ENCODE peak calls at places on chromosome 1, in six cellular contexts. X is nephron progenitor cell, T is ovary, R is fibroblast of lung, B is AG04450, S is transverse colon. Y is an unnamed sample.

GRCh38 chr1:31878018-31878417 is 60.1 kb downstream of the PTP4A2 start:
- DNase-seq in X (no peak), T (no peak), R (no peak), B (no peak), S (no peak), Y (no peak)

GRCh38 chr1:29655945-29656866 is 419.9 kb downstream of the PTPRU start:
- DNase-seq in X (peak; percentile 40), T (no peak), R (no peak), B (no peak), S (no peak), Y (no peak)

GRCh38 chr1:230268371-230269170 is 157.6 kb downstream of the PGBD5 start:
- DNase-seq in X (peak; percentile 36), T (no peak), R (peak; percentile 61), B (peak; percentile 38), S (peak; percentile 73), Y (peak; percentile 5)

GRCh38 chr1:110460253-110461220 is 9.6 kb downstream of the PROK1 start:
- DNase-seq in X (peak; percentile 90), T (peak; percentile 86), R (peak; percentile 58), B (peak; percentile 50), S (peak; percentile 87), Y (peak; percentile 54)

GRCh38 chr1:115706774-115707425 is 61.6 kb downstream of the CASQ2 start:
- DNase-seq in X (no peak), T (no peak), R (peak; percentile 69), B (peak; percentile 26), S (no peak), Y (peak; percentile 14)

GRCh38 chr1:37954316-37954971 is 7.6 kb upstream of the INPP5B start:
- DNase-seq in X (peak; percentile 22), T (no peak), R (no peak), B (no peak), S (no peak), Y (no peak)

GRCh38 chr1:159945483-159946241 is at the start of gene IGSF9:
- DNase-seq in X (peak; percentile 96), T (peak; percentile 90), R (peak; percentile 76), B (no peak), S (peak; percentile 92), Y (no peak)

GRCh38 chr1:207823880-207824566 is 72.2 kb downstream of the CD46 start:
- DNase-seq in X (peak; percentile 31), T (peak; percentile 84), R (peak; percentile 98), B (peak; percentile 93), S (peak; percentile 84), Y (peak; percentile 96)

GRCh38 chr1:241639653-241640148 is 468 bp downstream of the CHML start:
- DNase-seq in X (peak; percentile 61), T (no peak), R (peak; percentile 41), B (no peak), S (peak; percentile 42), Y (no peak)

GRCh38 chr1:94720091-94720793 is 99.9 kb upstream of the SLC44A3 start:
- DNase-seq in X (no peak), T (no peak), R (no peak), B (no peak), S (no peak), Y (no peak)

GRCh38 chr1:14768589-14769304 is 170.3 kb downstream of the KAZN start:
- DNase-seq in X (no peak), T (no peak), R (no peak), B (no peak), S (no peak), Y (no peak)

GRCh38 chr1:51749151-51749550 is 129.4 kb downstream of the NRDC start:
- DNase-seq in X (no peak), T (no peak), R (no peak), B (no peak), S (no peak), Y (no peak)

GRCh38 chr1:65317866-65318653 is 8.7 kb downstream of the DNAJC6 start:
- DNase-seq in X (no peak), T (no peak), R (no peak), B (no peak), S (no peak), Y (no peak)

GRCh38 chr1:225554216-225554812 is 98.6 kb downstream of the ENAH start:
- DNase-seq in X (no peak), T (no peak), R (no peak), B (no peak), S (no peak), Y (no peak)

GRCh38 chr1:41245659-41246058 is 3.6 kb upstream of the SCMH1 start:
- DNase-seq in X (no peak), T (no peak), R (peak; percentile 85), B (no peak), S (no peak), Y (no peak)

GRCh38 chr1:1550591-1551432 is 10.4 kb upstream of the TMEM240 start:
- DNase-seq in X (no peak), T (no peak), R (no peak), B (no peak), S (no peak), Y (no peak)

GRCh38 chr1:44945992-44946391 is 40.4 kb downstream of the EIF2B3 start:
- DNase-seq in X (no peak), T (no peak), R (no peak), B (no peak), S (no peak), Y (no peak)

GRCh38 chr1:55337801-55338447 is 122.8 kb upstream of the USP24 start:
- DNase-seq in X (no peak), T (no peak), R (peak; percentile 58), B (no peak), S (no peak), Y (no peak)

GRCh38 chr1:229753764-229754553 is 127.9 kb downstream of the URB2 start:
- DNase-seq in X (no peak), T (no peak), R (no peak), B (no peak), S (peak; percentile 76), Y (no peak)

GRCh38 chr1:21064057-21064456 is 112.6 kb downstream of the EIF4G3 start:
- DNase-seq in X (no peak), T (no peak), R (no peak), B (no peak), S (no peak), Y (no peak)

GRCh38 chr1:19682257-19682656 is 17.6 kb downstream of the HTR6 start:
- DNase-seq in X (no peak), T (no peak), R (peak; percentile 83), B (peak; percentile 70), S (no peak), Y (peak; percentile 71)

DNA sequence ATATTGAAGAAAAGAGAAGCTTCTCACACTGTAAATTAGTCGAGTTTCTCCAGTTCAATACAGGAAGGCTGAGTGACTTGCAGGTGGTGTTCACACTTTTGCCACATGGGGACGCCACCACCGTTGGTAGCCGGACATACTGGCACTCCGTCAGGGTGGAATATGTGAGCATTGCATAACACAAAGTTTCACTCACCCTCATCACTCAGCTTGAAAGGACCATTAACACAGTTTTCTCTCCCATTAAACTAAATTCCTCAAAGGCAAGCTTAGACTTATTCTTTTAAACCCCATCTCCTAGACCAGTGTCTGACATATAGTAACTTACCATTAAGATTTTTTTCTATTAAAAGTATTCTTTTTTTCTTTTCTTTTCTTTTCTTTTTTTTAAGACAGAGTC is 105.3 kb upstream of the SERBP1 start:
- DNase-seq in X (peak; percentile 68), T (peak; percentile 84), R (peak; percentile 82), B (peak; percentile 65), S (peak; percentile 89), Y (peak; percentile 78)
- TF ChIP-seq CTCF in X (peak; percentile 87), T (peak; percentile 91), R (peak; percentile 99), B (peak; percentile 99), S (peak; percentile 93), Y (peak; percentile 100)

GRCh38 chr1:181010789-181011188 is 11.9 kb downstream of the STX6 start:
- DNase-seq in X (no peak), T (no peak), R (peak; percentile 85), B (peak; percentile 32), S (no peak), Y (no peak)
- TF ChIP-seq CTCF in X (no peak), T (no peak), R (no peak), B (no peak), S (no peak), Y (no peak)

DNA sequence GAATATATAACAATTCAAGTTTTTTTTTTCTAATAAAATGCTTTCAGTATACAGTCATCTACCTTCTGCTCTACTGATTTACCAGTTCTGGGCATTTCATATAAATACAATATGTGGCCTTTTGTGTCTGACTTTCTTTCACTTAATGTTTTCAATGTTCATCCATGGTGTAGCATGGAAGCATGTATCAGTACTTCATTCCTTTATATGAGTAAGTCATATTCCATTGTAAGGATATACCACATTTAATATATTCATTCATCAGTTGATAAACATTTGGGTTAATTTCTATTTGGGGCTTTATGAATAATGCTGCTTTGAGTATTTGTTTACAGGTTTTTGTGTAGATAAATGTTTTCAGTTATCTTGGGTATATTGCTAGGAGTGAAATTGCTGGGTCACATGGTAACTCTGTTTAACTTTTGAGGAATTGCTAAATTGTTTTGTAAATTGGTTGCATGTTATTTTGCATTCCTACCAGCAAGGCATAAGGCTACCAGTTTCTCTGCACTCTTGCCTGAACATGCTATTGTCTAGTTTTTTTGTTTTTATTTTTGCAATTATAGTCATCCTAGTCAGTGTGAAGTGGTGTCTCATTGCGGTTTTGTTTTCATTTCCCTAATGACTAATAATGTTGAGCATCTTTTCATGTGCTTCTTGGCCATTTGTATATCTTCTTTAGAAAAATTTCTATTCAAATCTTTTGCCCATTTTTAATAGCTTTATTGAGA is 206.1 kb downstream of the TM2D1 start:
- DNase-seq in X (no peak), T (no peak), R (no peak), B (no peak), S (no peak), Y (no peak)
- TF ChIP-seq CTCF in X (no peak), T (no peak), R (peak; percentile 13), B (peak; percentile 5), S (no peak), Y (no peak)

GRCh38 chr1:223242971-223243370 is 99.9 kb upstream of the TLR5 start:
- DNase-seq in X (no peak), T (no peak), R (no peak), B (no peak), S (no peak), Y (no peak)

GRCh38 chr1:223245983-223246382 is 102.9 kb upstream of the TLR5 start:
- DNase-seq in X (no peak), T (no peak), R (no peak), B (no peak), S (no peak), Y (no peak)

GRCh38 chr1:223245411-223245810 is 102.4 kb upstream of the TLR5 start:
- DNase-seq in X (no peak), T (no peak), R (no peak), B (no peak), S (no peak), Y (no peak)

GRCh38 chr1:223243441-223244050 is 100.5 kb upstream of the TLR5 start:
- DNase-seq in X (no peak), T (no peak), R (no peak), B (no peak), S (no peak), Y (no peak)

DNA sequence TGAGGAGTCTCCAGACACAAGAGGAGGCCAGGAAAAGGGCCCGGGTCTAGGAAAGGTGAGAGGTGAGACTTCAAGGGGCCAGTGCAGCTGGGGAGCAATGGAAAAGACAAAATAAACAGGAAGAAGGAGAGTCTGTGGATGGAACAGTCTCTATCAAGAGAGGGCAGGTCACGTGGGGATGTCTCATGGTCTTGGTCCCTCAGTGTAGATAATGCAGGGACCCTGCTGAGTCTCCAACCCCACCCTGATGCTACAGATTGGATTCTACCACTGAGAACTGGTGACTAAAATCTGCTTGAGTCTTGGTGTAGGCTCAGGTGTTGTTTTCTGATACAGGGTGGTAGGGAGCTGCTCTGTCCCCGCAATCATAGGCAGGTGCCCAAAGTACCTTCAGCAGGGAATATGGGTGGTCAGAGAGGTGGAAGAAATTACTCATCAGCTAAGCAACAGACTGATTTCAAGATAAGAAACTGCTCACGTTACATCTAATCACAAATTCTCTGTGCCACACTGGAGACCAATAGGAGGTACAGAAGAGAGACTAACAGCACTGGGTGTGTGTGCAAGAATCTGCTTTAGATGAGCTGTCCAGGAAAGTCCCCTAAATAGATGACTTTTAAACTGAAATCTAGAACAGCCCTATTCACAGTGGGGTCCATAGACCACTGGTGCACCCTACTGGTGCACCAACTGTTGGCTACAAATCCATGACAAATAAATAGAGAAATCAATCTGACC is 101.5 kb upstream of the TLR5 start:
- DNase-seq in X (no peak), T (no peak), R (peak; percentile 35), B (no peak), S (no peak), Y (no peak)
- TF ChIP-seq CTCF in X (no peak), T (no peak), R (peak; percentile 14), B (peak; percentile 48), S (no peak), Y (peak; percentile 10)